ENCODE peak calls at places on chromosomes 5 and 9, in ten cellular contexts. I is GM23338, W is K562, J is sigmoid colon, T is vagina, N is stomach, M is HepG2, P is GM12892, D is HCT116, Z is Panc1. H is an unnamed sample.

GRCh38 chr5:143003328-143003636 is 233.1 kb downstream of the ARHGAP26 start:
- DNase-seq in I (no peak), W (no peak), J (no peak), T (no peak), N (no peak), M (no peak), P (no peak), D (no peak), Z (no peak), H (no peak)

GRCh38 chr5:149298163-149298562 is 26.5 kb downstream of the AFAP1L1 start:
- DNase-seq in I (no peak), W (no peak), J (no peak), T (no peak), N (no peak), M (no peak), P (no peak), D (no peak), Z (no peak), H (no peak)

GRCh38 chr5:37662362-37662761 is 177.5 kb downstream of the GDNF start:
- DNase-seq in I (no peak), W (no peak), J (no peak), T (no peak), N (no peak), M (no peak), P (no peak), D (no peak), Z (no peak), H (no peak)

GRCh38 chr9:95311956-95312355 is 5.6 kb downstream of the FANCC start:
- DNase-seq in I (no peak), W (no peak), J (no peak), T (no peak), N (no peak), M (no peak), P (no peak), D (no peak), Z (no peak), H (no peak)

GRCh38 chr5:107542428-107542827 is 128.3 kb downstream of the EFNA5 start:
- DNase-seq in I (no peak), W (no peak), J (peak; percentile 87), T (no peak), N (peak; percentile 92), M (peak; percentile 61), P (no peak), D (peak; percentile 54), Z (peak; percentile 95), H (peak; percentile 50)

GRCh38 chr5:170522211-170523128 is 18.6 kb downstream of the KCNIP1 start:
- DNase-seq in I (peak; percentile 21), W (no peak), J (no peak), T (no peak), N (no peak), M (no peak), P (no peak), D (no peak), Z (no peak), H (no peak)

GRCh38 chr5:69525490-69525889 is 32.9 kb downstream of the OCLN start:
- DNase-seq in I (no peak), W (no peak), J (no peak), T (no peak), N (no peak), M (no peak), P (no peak), D (no peak), Z (no peak), H (no peak)

GRCh38 chr5:35926389-35927051 is 11.9 kb downstream of the CAPSL start:
- DNase-seq in I (peak; percentile 88), W (peak; percentile 76), J (no peak), T (no peak), N (peak; percentile 28), M (peak; percentile 17), P (no peak), D (peak; percentile 28), Z (peak; percentile 52), H (peak; percentile 63)

GRCh38 chr5:119055267-119055666 is 15.6 kb upstream of the DMXL1 start:
- DNase-seq in I (no peak), W (no peak), J (no peak), T (no peak), N (no peak), M (no peak), P (no peak), D (no peak), Z (no peak), H (no peak)

GRCh38 chr5:73793911-73794310 is 167.9 kb downstream of the ARHGEF28 start:
- DNase-seq in I (no peak), W (no peak), J (no peak), T (no peak), N (no peak), M (no peak), P (no peak), D (no peak), Z (no peak), H (no peak)

GRCh38 chr9:91162311-91162710 is 199.4 kb downstream of the AUH start:
- DNase-seq in I (no peak), W (no peak), J (no peak), T (peak; percentile 47), N (no peak), M (no peak), P (no peak), D (no peak), Z (no peak), H (no peak)

DNA sequence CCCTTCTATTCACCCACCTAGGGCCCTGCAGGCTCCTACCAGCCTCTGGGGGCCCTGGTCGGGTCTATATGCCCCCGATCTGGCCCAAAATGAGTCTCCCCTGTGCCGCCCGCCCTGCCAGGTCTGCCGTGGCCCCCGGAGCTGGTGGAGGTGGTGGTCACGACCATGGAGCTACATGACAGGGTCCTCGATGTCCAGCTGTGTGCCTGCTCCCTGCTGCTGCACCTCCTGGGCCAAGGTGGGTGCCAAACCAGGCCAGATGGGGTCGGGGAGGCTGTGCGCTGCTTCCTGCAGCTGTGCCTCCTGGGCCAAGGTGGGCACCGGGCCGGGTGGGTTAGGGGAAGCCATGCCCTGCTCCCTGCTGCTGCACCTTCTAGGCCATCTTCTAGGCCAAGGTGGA is 17.5 kb downstream of the REXO4 start:
- DNase-seq in I (no peak), W (no peak), J (no peak), T (no peak), N (no peak), M (no peak), P (no peak), D (no peak), Z (no peak), H (no peak)
- TF ChIP-seq POLR2AphosphoS5 in I (no peak), W (no peak), J (no peak), T (no peak), N (no peak), M (no peak), P (no peak), D (no peak), Z (no peak), H (no peak)

DNA sequence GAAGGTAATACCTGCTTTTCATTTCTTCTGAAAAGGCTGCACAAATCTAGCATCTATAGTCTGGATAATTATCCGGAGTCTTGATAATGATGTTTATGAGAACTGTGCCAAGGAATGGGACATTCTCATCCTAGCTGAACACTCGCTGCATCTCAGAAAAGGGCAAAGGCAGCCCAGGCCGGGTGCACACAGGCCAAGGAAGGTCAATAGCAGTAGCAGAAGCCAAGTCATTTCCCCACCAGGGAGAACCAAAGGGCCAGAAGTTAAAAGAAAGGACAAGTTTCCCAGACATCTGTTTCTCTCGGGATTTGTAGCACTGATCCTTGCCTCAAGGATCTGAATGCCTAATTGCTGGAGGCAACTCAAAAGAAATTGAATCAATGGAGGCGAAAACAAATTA is 66.1 kb upstream of the ANKRD55 start:
- DNase-seq in I (no peak), W (no peak), J (no peak), T (no peak), N (no peak), M (no peak), P (no peak), D (no peak), Z (no peak), H (no peak)
- TF ChIP-seq POLR2AphosphoS5 in I (no peak), W (no peak), J (no peak), T (no peak), N (no peak), M (no peak), P (no peak), D (no peak), Z (no peak), H (no peak)

GRCh38 chr5:180198208-180198607 is 10.8 kb downstream of the RASGEF1C start:
- DNase-seq in I (no peak), W (no peak), J (no peak), T (no peak), N (no peak), M (no peak), P (no peak), D (no peak), Z (no peak), H (no peak)

GRCh38 chr5:180202939-180203573 is 6.0 kb downstream of the RASGEF1C start:
- DNase-seq in I (no peak), W (no peak), J (no peak), T (no peak), N (no peak), M (no peak), P (no peak), D (no peak), Z (no peak), H (no peak)

GRCh38 chr5:180201051-180201987 is 7.7 kb downstream of the RASGEF1C start:
- DNase-seq in I (peak; percentile 91), W (peak; percentile 68), J (no peak), T (no peak), N (no peak), M (peak; percentile 15), P (no peak), D (peak; percentile 27), Z (peak; percentile 10), H (peak; percentile 66)

GRCh38 chr5:180197016-180197702 is 11.9 kb downstream of the RASGEF1C start:
- DNase-seq in I (no peak), W (no peak), J (no peak), T (no peak), N (no peak), M (no peak), P (no peak), D (no peak), Z (no peak), H (no peak)

DNA sequence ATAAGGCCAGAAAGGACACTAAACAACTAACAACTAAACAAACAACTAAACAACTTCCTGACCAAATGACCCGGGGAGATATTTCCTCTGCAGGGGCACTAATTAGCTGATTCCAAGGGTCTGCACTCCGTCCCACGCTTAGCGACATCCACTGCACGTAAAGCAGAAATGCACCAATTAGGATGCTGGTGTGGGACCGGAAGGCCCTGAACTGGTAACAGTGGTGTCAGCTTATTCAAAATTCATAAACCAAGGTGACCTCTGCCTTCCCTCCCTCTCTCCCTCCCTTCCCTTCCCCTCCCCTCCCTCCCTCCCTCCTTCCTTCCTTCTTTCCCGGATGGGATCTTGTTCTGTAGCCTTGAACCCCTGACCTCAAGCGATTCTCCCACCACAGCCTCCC is 9.6 kb downstream of the RASGEF1C start:
- DNase-seq in I (no peak), W (no peak), J (no peak), T (no peak), N (no peak), M (no peak), P (no peak), D (no peak), Z (no peak), H (no peak)
- TF ChIP-seq POLR2AphosphoS5 in I (no peak), W (no peak), J (no peak), T (no peak), N (no peak), M (no peak), P (no peak), D (no peak), Z (no peak), H (no peak)

DNA sequence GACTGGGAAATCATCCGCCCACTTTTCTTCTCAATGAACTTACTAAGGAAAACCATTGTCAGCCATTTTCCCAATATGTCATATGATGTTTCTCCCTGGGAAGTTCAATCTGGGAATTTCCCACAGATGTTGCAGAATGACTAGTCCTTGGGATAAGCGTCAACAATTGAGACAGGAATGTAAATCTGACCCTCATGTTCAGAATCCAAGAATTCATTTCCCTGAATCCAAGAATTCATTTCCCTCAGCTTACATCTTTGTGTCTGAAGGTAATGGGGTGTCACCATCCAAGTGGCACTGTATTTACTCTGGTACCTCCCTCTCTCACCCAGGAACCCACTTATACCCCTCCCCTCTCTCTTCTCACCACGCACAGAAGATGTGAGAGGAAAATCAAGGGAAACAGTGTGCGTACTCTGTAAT is 7.4 kb downstream of the KLF9 start:
- DNase-seq in I (peak; percentile 34), W (no peak), J (no peak), T (no peak), N (no peak), M (no peak), P (no peak), D (no peak), Z (no peak), H (no peak)
- TF ChIP-seq POLR2AphosphoS5 in I (no peak), W (no peak), J (peak; percentile 46), T (no peak), N (no peak), M (no peak), P (no peak), D (no peak), Z (no peak), H (no peak)